ENCODE peak calls at places on chromosome 12, in nine cellular contexts. E is adrenal gland; Y is CD8-positive, alpha-beta memory T cell; I is SK-N-SH; H is heart right ventricle; F is pancreas; K is GM06990; D is cardiac muscle cell; B is AG04449. W is an unnamed sample.

GRCh38 chr12:30792648-30793499 is 38.1 kb upstream of the CAPRIN2 start:
- DNase-seq in E (no peak), Y (no peak), I (no peak), H (no peak), F (no peak), K (no peak), D (peak), B (no peak), W (no peak)

GRCh38 chr12:39905152-39905551 is 200.7 kb downstream of the SLC2A13 start:
- DNase-seq in E (peak), Y (no peak), I (peak), H (peak), F (no peak), K (no peak), D (peak), B (peak), W (peak)

GRCh38 chr12:71139153-71139735 is 18.6 kb downstream of the TSPAN8 start:
- DNase-seq in E (no peak), Y (no peak), I (no peak), H (no peak), F (no peak), K (no peak), D (no peak), B (no peak), W (no peak)

GRCh38 chr12:12582895-12583303 is 20.2 kb upstream of the DUSP16 start:
- DNase-seq in E (peak), Y (no peak), I (no peak), H (no peak), F (no peak), K (peak), D (peak), B (no peak), W (no peak)

GRCh38 chr12:50099302-50100008 is 4.4 kb upstream of the GPD1 start:
- DNase-seq in E (no peak), Y (no peak), I (no peak), H (no peak), F (no peak), K (no peak), D (no peak), B (no peak), W (no peak)

GRCh38 chr12:124150176-124150575 is 144.7 kb upstream of the RFLNA start:
- DNase-seq in E (no peak), Y (no peak), I (no peak), H (no peak), F (no peak), K (no peak), D (no peak), B (no peak), W (no peak)

GRCh38 chr12:94173660-94174265 is 25.4 kb downstream of the PLXNC1 start:
- DNase-seq in E (no peak), Y (no peak), I (no peak), H (no peak), F (no peak), K (peak), D (no peak), B (no peak), W (no peak)

GRCh38 chr12:96500686-96501085 is 11.3 kb downstream of the CFAP54 start:
- DNase-seq in E (no peak), Y (no peak), I (no peak), H (no peak), F (no peak), K (no peak), D (peak), B (no peak), W (no peak)

GRCh38 chr12:75978677-75979076 is 52.9 kb downstream of the PHLDA1 start:
- DNase-seq in E (no peak), Y (no peak), I (no peak), H (no peak), F (no peak), K (no peak), D (no peak), B (no peak), W (no peak)

GRCh38 chr12:50201987-50202521 is 34.9 kb upstream of the CERS5 start:
- DNase-seq in E (no peak), Y (no peak), I (no peak), H (no peak), F (peak), K (no peak), D (peak), B (peak), W (peak)

GRCh38 chr12:104702565-104703139 is 245.9 kb downstream of the CHST11 start:
- DNase-seq in E (peak), Y (no peak), I (no peak), H (peak), F (peak), K (no peak), D (peak), B (no peak), W (no peak)

GRCh38 chr12:120711411-120711810 is 1.2 kb downstream of the UNC119B start:
- DNase-seq in E (peak), Y (no peak), I (peak), H (no peak), F (no peak), K (no peak), D (no peak), B (no peak), W (no peak)

GRCh38 chr12:30585877-30586276 is 109.8 kb downstream of the IPO8 start:
- DNase-seq in E (no peak), Y (no peak), I (no peak), H (no peak), F (peak), K (no peak), D (no peak), B (no peak), W (no peak)

GRCh38 chr12:7091660-7092228 is 501 bp downstream of the C1R start:
- DNase-seq in E (peak), Y (no peak), I (no peak), H (peak), F (no peak), K (no peak), D (peak), B (no peak), W (no peak)

GRCh38 chr12:7089196-7089871 is 2.9 kb downstream of the C1R start:
- DNase-seq in E (no peak), Y (no peak), I (no peak), H (no peak), F (no peak), K (no peak), D (no peak), B (no peak), W (no peak)

GRCh38 chr12:7092229-7092985 is at the start of gene C1R:
- DNase-seq in E (peak), Y (peak), I (peak), H (peak), F (peak), K (peak), D (peak), B (peak), W (peak)

GRCh38 chr12:7090222-7090998 is 1.8 kb downstream of the C1R start:
- DNase-seq in E (peak), Y (no peak), I (no peak), H (no peak), F (no peak), K (no peak), D (peak), B (no peak), W (no peak)

DNA sequence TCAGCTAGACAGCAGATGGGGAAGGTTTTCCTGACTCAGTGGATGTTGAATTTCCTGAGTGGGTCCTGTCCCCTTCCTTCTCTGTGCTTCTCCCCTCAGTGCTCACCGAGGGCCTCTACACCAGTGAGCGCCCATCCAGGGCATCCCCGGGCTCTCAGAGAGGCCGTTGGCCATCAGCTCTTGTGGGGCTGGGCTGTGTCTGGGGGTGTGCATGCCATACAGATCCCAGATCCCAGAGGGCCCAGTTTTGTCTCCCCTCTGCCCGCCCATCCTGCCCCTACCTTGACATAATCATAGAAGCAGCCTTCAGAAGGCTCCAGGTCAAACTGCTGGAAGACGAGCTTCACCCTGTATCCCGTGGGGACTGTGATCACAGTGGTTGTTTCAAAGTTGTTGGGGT is 1.1 kb downstream of the C1R start:
- DNase-seq in E (no peak), Y (no peak), I (no peak), H (no peak), F (no peak), K (no peak), D (no peak), B (no peak), W (no peak)
- H3K4me3 ChIP-seq in E (no peak), Y (no peak), I (no peak), H (peak), F (no peak), K (no peak), D (no peak), B (peak), W (peak)

GRCh38 chr12:4857472-4858291 is 52.0 kb upstream of the KCNA1 start:
- DNase-seq in E (peak), Y (peak), I (peak), H (peak), F (peak), K (peak), D (peak), B (peak), W (no peak)
- H3K4me3 ChIP-seq in E (no peak), Y (peak), I (peak), H (peak), F (no peak), K (no peak), D (no peak), B (peak), W (peak)

GRCh38 chr12:122691566-122691965 is 11.6 kb downstream of the HCAR2 start:
- DNase-seq in E (no peak), Y (no peak), I (no peak), H (no peak), F (no peak), K (no peak), D (no peak), B (no peak), W (no peak)
- H3K4me3 ChIP-seq in E (no peak), Y (no peak), I (no peak), H (no peak), F (no peak), K (no peak), D (no peak), B (no peak), W (no peak)

GRCh38 chr12:1665366-1665765 is 25.5 kb upstream of the ADIPOR2 start:
- DNase-seq in E (no peak), Y (no peak), I (no peak), H (no peak), F (no peak), K (no peak), D (no peak), B (no peak), W (no peak)

GRCh38 chr12:1663440-1664132 is 27.3 kb upstream of the ADIPOR2 start:
- DNase-seq in E (no peak), Y (no peak), I (no peak), H (no peak), F (no peak), K (no peak), D (no peak), B (no peak), W (no peak)

GRCh38 chr12:1666215-1666614 is 24.7 kb upstream of the ADIPOR2 start:
- DNase-seq in E (no peak), Y (no peak), I (no peak), H (no peak), F (no peak), K (no peak), D (no peak), B (no peak), W (no peak)

GRCh38 chr12:1668833-1669543 is 21.9 kb upstream of the ADIPOR2 start:
- DNase-seq in E (no peak), Y (no peak), I (no peak), H (peak), F (no peak), K (no peak), D (peak), B (no peak), W (no peak)

GRCh38 chr12:1666685-1667162 is 24.1 kb upstream of the ADIPOR2 start:
- DNase-seq in E (no peak), Y (no peak), I (no peak), H (no peak), F (no peak), K (no peak), D (no peak), B (no peak), W (no peak)
- H3K4me3 ChIP-seq in E (no peak), Y (peak), I (no peak), H (no peak), F (no peak), K (no peak), D (no peak), B (no peak), W (no peak)

DNA sequence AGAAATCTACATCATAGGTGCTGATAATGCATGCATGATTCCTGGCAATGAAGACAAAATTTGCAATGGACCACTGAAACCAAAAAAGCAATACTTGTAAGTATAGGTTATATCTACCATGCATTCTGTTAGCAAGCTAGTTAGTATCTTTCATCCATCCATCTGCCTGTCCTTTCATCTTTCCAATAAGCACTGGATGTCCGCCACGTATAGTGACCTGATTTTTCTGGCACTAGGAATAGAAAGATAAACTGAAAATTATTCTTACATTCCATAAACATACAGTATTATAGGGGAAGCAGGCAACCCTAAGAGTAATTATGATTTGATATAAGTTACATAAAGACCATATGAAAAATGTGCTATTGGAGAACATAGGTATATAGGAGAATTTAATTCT is 87.2 kb upstream of the MYF6 start:
- DNase-seq in E (no peak), Y (no peak), I (no peak), H (no peak), F (no peak), K (no peak), D (no peak), B (no peak), W (no peak)
- H3K4me3 ChIP-seq in E (no peak), Y (no peak), I (no peak), H (no peak), F (no peak), K (no peak), D (no peak), B (no peak), W (no peak)

DNA sequence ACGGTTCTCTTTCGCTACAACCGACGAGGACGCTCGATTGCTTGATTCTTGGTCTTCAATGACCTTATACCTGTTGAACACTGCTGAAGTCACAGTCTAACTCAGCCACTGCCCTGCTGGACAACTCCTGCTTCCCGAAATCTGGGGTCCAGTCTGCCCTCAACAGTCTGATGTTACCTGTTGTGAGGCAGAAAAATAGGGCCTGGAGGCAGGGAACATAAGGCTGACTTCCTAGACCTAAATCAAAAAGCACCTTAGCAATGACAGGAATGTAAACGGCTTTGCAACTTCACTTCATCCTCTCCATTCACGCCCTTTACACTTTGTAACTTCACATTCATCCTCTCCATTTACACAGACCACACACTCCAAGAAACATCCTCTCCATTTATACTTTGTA is 597 bp upstream of the GLTP start:
- DNase-seq in E (no peak), Y (no peak), I (no peak), H (no peak), F (no peak), K (no peak), D (no peak), B (no peak), W (no peak)
- H3K4me3 ChIP-seq in E (no peak), Y (peak), I (peak), H (peak), F (peak), K (peak), D (peak), B (peak), W (peak)

GRCh38 chr12:20439634-20440033 is 71.3 kb downstream of the PDE3A start:
- DNase-seq in E (no peak), Y (no peak), I (no peak), H (no peak), F (no peak), K (no peak), D (peak), B (no peak), W (no peak)

GRCh38 chr12:20440408-20440807 is 72.1 kb downstream of the PDE3A start:
- DNase-seq in E (no peak), Y (no peak), I (no peak), H (no peak), F (no peak), K (no peak), D (peak), B (no peak), W (no peak)

GRCh38 chr12:20438307-20438779 is 70.0 kb downstream of the PDE3A start:
- DNase-seq in E (no peak), Y (no peak), I (no peak), H (no peak), F (no peak), K (no peak), D (peak), B (peak), W (peak)

GRCh38 chr12:20434993-20435392 is 66.7 kb downstream of the PDE3A start:
- DNase-seq in E (no peak), Y (no peak), I (no peak), H (no peak), F (no peak), K (no peak), D (peak), B (peak), W (no peak)

DNA sequence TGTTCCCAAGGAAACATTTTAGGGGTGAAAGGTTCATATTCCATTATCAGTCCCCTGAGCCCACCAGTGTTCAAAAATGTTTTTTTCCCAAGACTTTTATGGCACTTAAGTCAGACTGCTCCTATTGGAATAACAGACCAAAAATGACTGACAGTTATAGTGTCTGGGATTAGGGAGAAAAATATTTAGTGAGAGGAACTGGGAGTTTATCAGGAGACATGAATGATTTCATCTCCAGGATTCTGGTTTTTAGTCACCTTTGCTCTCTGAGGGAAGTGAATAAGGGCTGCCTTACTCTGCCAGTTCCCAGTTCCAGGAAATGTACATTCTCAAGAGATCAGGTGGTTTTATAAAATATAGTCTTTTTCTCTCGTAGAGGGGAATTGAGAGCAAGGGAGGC is 68.0 kb downstream of the PDE3A start:
- DNase-seq in E (no peak), Y (no peak), I (no peak), H (no peak), F (no peak), K (no peak), D (no peak), B (no peak), W (no peak)
- H3K4me3 ChIP-seq in E (no peak), Y (no peak), I (no peak), H (no peak), F (no peak), K (no peak), D (no peak), B (no peak), W (no peak)

W was measured in skeletal muscle cell.